ENCODE peak calls at places on chromosome 15, in six cellular contexts. J is NCI-H2081; U is NCI-H1436; C is activated CD4-positive, alpha-beta T cell treated with anti-CD3 and anti-CD28 coated beads, Interleukin-2, amount 10 ng/mL, durations not matched to agents 7 days and 5 days; V is stimulated activated CD8-positive, alpha-beta memory T cell treated with anti-CD3 and anti-CD28 coated beads, Interleukin-15, amount 100 ng/mL, for 1 hour; D is Karpas-422. E is an unnamed sample.

GRCh38 chr15:22888120-22888859 is 49.8 kb downstream of the NIPA2 start:
- DNase-seq in V (no peak), J (no peak), U (no peak), C (no peak), D (no peak), E (no peak)

GRCh38 chr15:80153900-80154299 is 1.1 kb downstream of the FAH start:
- DNase-seq in C (no peak), J (no peak), D (no peak), U (no peak), V (no peak), E (no peak)

GRCh38 chr15:42344763-42345162 is 14.5 kb upstream of the CAPN3 start:
- DNase-seq in J (no peak), U (no peak), V (no peak), C (no peak), D (no peak), E (no peak)

GRCh38 chr15:88334436-88334835 is 77.9 kb upstream of the NTRK3 start:
- DNase-seq in C (no peak), U (no peak), J (no peak), D (no peak), V (no peak), E (no peak)

GRCh38 chr15:90046846-90047481 is 45.8 kb downstream of the ZNF710 start:
- DNase-seq in D (peak), J (peak), V (no peak), U (peak), C (no peak), E (peak)

GRCh38 chr15:77723756-77724155 is 91.0 kb upstream of the LINGO1 start:
- DNase-seq in C (no peak), D (no peak), U (no peak), V (no peak), J (no peak), E (no peak)

GRCh38 chr15:29029651-29030195 is 143.9 kb downstream of the APBA2 start:
- DNase-seq in J (no peak), V (no peak), D (no peak), C (no peak), U (no peak), E (no peak)

GRCh38 chr15:39669671-39670070 is 88.8 kb downstream of the THBS1 start:
- DNase-seq in D (no peak), J (no peak), V (no peak), C (no peak), U (no peak), E (no peak)

GRCh38 chr15:64141798-64142512 is 9.6 kb upstream of the SNX22 start:
- DNase-seq in J (no peak), D (no peak), U (no peak), C (no peak), V (no peak), E (no peak)

GRCh38 chr15:97652041-97652440 is 308.5 kb upstream of the ARRDC4 start:
- DNase-seq in D (no peak), U (peak), V (no peak), C (no peak), J (peak), E (no peak)

GRCh38 chr15:101611007-101611406 is 41.2 kb downstream of the TM2D3 start:
- DNase-seq in V (no peak), U (no peak), D (no peak), J (no peak), C (no peak), E (no peak)

GRCh38 chr15:29570931-29571727 is 251.1 kb downstream of the TJP1 start:
- DNase-seq in C (no peak), U (peak), J (peak), V (no peak), D (no peak), E (no peak)

GRCh38 chr15:58521293-58521991 is 89.7 kb downstream of the LIPC start:
- DNase-seq in C (no peak), J (no peak), D (no peak), U (no peak), V (no peak), E (no peak)

GRCh38 chr15:29812384-29812694 is 9.9 kb downstream of the TJP1 start:
- DNase-seq in C (no peak), D (no peak), J (no peak), V (no peak), U (no peak), E (no peak)

GRCh38 chr15:75584121-75584520 is 5.0 kb upstream of the PTPN9 start:
- DNase-seq in U (no peak), D (no peak), V (no peak), C (no peak), J (no peak), E (no peak)

GRCh38 chr15:49239105-49239504 is 69.1 kb downstream of the GALK2 start:
- DNase-seq in C (no peak), V (no peak), U (no peak), J (no peak), D (no peak), E (no peak)

GRCh38 chr15:67361100-67361499 is 106.5 kb downstream of the IQCH start:
- DNase-seq in U (no peak), J (no peak), V (no peak), D (no peak), C (no peak), E (no peak)

GRCh38 chr15:42591238-42591936 is 16.0 kb downstream of the STARD9 start:
- DNase-seq in U (no peak), J (no peak), C (no peak), V (no peak), D (no peak), E (peak)

GRCh38 chr15:40064231-40064894 is 25.4 kb upstream of the SRP14 start:
- DNase-seq in U (no peak), V (no peak), C (no peak), J (no peak), D (no peak), E (peak)

GRCh38 chr15:60972301-60972700 is 256.8 kb downstream of the RORA start:
- DNase-seq in V (no peak), C (no peak), U (no peak), D (no peak), J (no peak), E (no peak)

GRCh38 chr15:76347507-76348055 is 11.0 kb downstream of the ISL2 start:
- DNase-seq in U (no peak), V (no peak), C (no peak), J (no peak), D (no peak), E (no peak)

GRCh38 chr15:95018888-95019545 is 787.7 kb downstream of the MCTP2 start:
- DNase-seq in D (no peak), C (no peak), J (no peak), U (no peak), V (no peak), E (no peak)

GRCh38 chr15:78162038-78162437 is 12.9 kb downstream of the IDH3A start:
- DNase-seq in V (no peak), C (peak), D (no peak), U (no peak), J (no peak), E (no peak)

GRCh38 chr15:74781673-74782595 is at the start of gene CSK:
- DNase-seq in U (peak), D (peak), V (no peak), C (peak), J (peak), E (peak)

GRCh38 chr15:62088361-62088693 is 21.6 kb downstream of the C2CD4A start:
- DNase-seq in D (no peak), J (no peak), C (no peak), U (no peak), V (no peak), E (no peak)

GRCh38 chr15:88605507-88606436 is 15.4 kb upstream of the AEN start:
- DNase-seq in J (peak), D (no peak), U (no peak), V (no peak), C (peak), E (no peak)

GRCh38 chr15:62549345-62549970 is 384.4 kb upstream of the C2CD4B start:
- DNase-seq in C (no peak), J (peak), V (no peak), D (peak), U (no peak), E (peak)

GRCh38 chr15:94021621-94022320 is 209.6 kb upstream of the MCTP2 start:
- DNase-seq in J (no peak), U (no peak), V (no peak), D (no peak), C (no peak), E (no peak)

GRCh38 chr15:49428392-49429095 is 5.5 kb downstream of the FGF7 start:
- DNase-seq in D (no peak), J (no peak), V (no peak), C (no peak), U (no peak), E (no peak)

GRCh38 chr15:91953432-91953831 is 99.9 kb downstream of the SLCO3A1 start:
- DNase-seq in V (no peak), U (no peak), J (no peak), C (no peak), D (no peak), E (no peak)

GRCh38 chr15:31405200-31405929 is 78.7 kb downstream of the KLF13 start:
- DNase-seq in C (no peak), D (no peak), U (no peak), V (no peak), J (no peak), E (peak)

GRCh38 chr15:87743557-87743956 is 513.0 kb downstream of the NTRK3 start:
- DNase-seq in J (no peak), U (no peak), V (no peak), C (no peak), D (no peak), E (no peak)

GRCh38 chr15:49468440-49468839 is 45.4 kb downstream of the FGF7 start:
- DNase-seq in C (no peak), V (no peak), J (no peak), U (no peak), D (no peak), E (no peak)